ENCODE peak calls at places on chromosomes 11 and 22, in seven cellular contexts. A is lower lobe of right lung, M is lung, T is HCT116, L is bronchial epithelial cell, B is neuronal stem cell, P is brain microvascular endothelial cell. D is an unnamed sample. For H3K36me3, the result is how much of the 10 kb centered on the place peaks cover.

GRCh38 chr22:40031766-40032470 is 37.2 kb downstream of the FAM83F start:
- DNase-seq in P (no peak), L (no peak), A (no peak), T (no peak), B (no peak), M (no peak), D (no peak)

GRCh38 chr11:69542314-69543168 is 61.1 kb downstream of the LINC01488 start:
- DNase-seq in A (peak), M (no peak), P (no peak), T (no peak), B (no peak), L (no peak), D (no peak)

GRCh38 chr11:96073536-96073935 is 149.6 kb upstream of the MTMR2 start:
- DNase-seq in T (no peak), M (no peak), B (no peak), L (no peak), P (no peak), A (no peak), D (no peak)

GRCh38 chr11:75534291-75535038 is 8.7 kb upstream of the GDPD5 start:
- DNase-seq in T (peak), M (no peak), B (no peak), A (no peak), P (no peak), L (peak), D (no peak)

GRCh38 chr11:106231591-106231990 is 154.1 kb downstream of the AASDHPPT start:
- DNase-seq in B (no peak), P (no peak), L (no peak), M (no peak), A (no peak), T (no peak), D (no peak)

GRCh38 chr22:23401111-23401909 is 178.8 kb downstream of the IGLL1 start:
- DNase-seq in P (peak), T (no peak), L (peak), B (no peak), A (no peak), M (no peak), D (no peak)

GRCh38 chr11:9170450-9170849 is 79.1 kb upstream of the SCUBE2 start:
- DNase-seq in P (peak), T (no peak), A (no peak), B (no peak), M (no peak), L (peak), D (no peak)

GRCh38 chr11:76783901-76784813 is 1.0 kb downstream of the TSKU start:
- DNase-seq in L (peak), T (peak), A (no peak), B (peak), M (no peak), P (peak), D (peak)

GRCh38 chr11:61586792-61587430 is 6.0 kb upstream of the SYT7 start:
- DNase-seq in P (no peak), B (no peak), T (no peak), M (no peak), L (peak), A (no peak), D (no peak)

GRCh38 chr11:57087966-57088365 is 93.8 kb upstream of the LRRC55 start:
- DNase-seq in M (no peak), L (no peak), P (no peak), A (no peak), T (no peak), B (peak), D (no peak)

GRCh38 chr11:57458060-57458409 is 2.3 kb upstream of the RTN4RL2 start:
- DNase-seq in P (no peak), T (no peak), A (no peak), M (no peak), B (no peak), L (no peak), D (no peak)

GRCh38 chr22:50422961-50423815 is 51.6 kb downstream of the SBF1 start:
- DNase-seq in L (no peak), T (no peak), A (no peak), M (no peak), P (no peak), B (no peak), D (no peak)

GRCh38 chr22:50423956-50424355 is 50.9 kb downstream of the SBF1 start:
- DNase-seq in T (no peak), M (no peak), L (no peak), B (no peak), P (no peak), A (no peak), D (no peak)

GRCh38 chr22:50420015-50420414 is 54.8 kb downstream of the SBF1 start:
- DNase-seq in M (no peak), B (no peak), L (no peak), P (no peak), T (no peak), A (no peak), D (no peak)

GRCh38 chr22:50420581-50420980 is 54.3 kb downstream of the SBF1 start:
- DNase-seq in B (no peak), T (no peak), A (no peak), L (no peak), M (no peak), P (no peak), D (no peak)

GRCh38 chr22:50422046-50422445 is 52.8 kb downstream of the SBF1 start:
- DNase-seq in L (no peak), B (no peak), P (no peak), T (no peak), M (no peak), A (no peak), D (no peak)
- H3K36me3 ChIP-seq in L (under half), B (half or more), P (half or more), T (under half), M (half or more), A (half or more), D (under half)

DNA sequence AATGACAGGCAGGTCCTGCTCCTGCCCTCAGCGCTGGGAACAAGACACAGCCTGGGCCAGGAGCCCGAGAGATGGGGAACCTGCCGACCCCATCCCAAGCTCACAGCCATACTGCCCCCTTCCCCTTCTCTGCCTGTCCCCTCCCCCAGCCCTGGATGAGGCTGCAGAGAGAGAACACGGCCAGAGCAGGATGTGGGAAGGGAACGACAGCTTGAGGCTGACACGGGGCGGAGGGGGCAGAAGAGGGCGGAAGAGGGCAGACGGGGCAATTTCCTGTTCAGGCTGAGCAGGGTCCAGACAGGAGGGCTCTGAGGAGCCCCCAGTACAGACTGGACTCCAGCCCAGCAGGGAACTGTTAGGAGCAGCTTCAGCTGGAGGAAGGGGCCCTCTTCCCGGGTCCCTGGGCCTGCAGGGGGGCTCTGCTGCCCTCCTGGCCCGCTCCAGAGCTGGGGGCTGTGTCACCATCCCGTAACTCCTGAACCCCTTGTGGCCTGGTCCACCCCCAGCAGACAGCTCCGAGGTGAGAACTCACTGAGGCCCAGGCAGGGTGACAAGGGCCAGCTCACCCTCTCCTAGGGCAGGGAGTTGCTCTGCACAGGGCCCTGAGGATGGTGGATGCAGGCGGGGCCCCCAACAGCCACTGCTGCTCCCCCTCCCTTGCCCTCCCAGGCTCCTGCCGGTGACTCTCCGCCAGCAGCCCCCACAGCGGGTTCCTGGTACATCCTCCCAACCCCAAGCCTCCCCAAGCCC is 5.7 kb downstream of the CTSD start:
- DNase-seq in T (no peak), M (no peak), P (no peak), A (peak), B (no peak), L (no peak), D (no peak)
- H3K36me3 ChIP-seq in T (under half), M (half or more), P (under half), A (half or more), B (under half), L (half or more), D (under half)

DNA sequence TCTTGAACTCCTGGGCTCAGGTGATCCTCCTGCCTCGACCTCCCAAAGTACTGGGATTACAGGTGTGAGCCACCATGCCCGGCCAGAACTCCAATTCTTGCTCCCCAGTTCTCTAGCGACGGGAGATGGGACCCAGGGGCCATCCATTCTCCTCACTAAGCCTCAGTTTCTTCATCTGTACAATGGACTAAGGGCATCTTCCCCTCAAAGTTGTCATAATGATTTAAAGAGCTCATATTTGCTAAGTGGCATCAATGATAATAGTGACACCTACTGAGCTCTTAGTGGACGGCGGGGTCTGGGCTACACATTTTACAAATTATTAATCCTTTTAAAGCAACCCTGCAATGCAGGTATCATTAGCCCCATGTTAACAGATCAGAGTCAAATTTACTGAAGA is 34.5 kb downstream of the KIAA0930 start:
- DNase-seq in M (no peak), A (no peak), T (no peak), P (no peak), B (no peak), L (no peak), D (no peak)
- H3K36me3 ChIP-seq in M (under half), A (half or more), T (under half), P (under half), B (under half), L (under half), D (under half)

GRCh38 chr11:1840780-1841480 is 2.1 kb downstream of the TNNI2 start:
- DNase-seq in B (no peak), L (no peak), M (no peak), A (peak), P (no peak), T (no peak), D (no peak)
- H3K36me3 ChIP-seq in B (under half), L (under half), M (under half), A (under half), P (under half), T (under half), D (under half)

GRCh38 chr22:17864398-17865182 is 90.3 kb upstream of the BID start:
- DNase-seq in A (no peak), B (no peak), P (no peak), M (no peak), T (no peak), L (no peak), D (no peak)

GRCh38 chr22:17865183-17866055 is 91.2 kb upstream of the BID start:
- DNase-seq in B (no peak), P (no peak), T (no peak), M (no peak), A (no peak), L (no peak), D (no peak)

GRCh38 chr22:17867160-17867785 is 93.0 kb upstream of the BID start:
- DNase-seq in L (no peak), A (no peak), M (no peak), T (no peak), B (no peak), P (no peak), D (no peak)

GRCh38 chr22:17866127-17866526 is 91.9 kb upstream of the BID start:
- DNase-seq in T (no peak), P (no peak), M (no peak), A (no peak), L (no peak), B (no peak), D (no peak)

GRCh38 chr22:17866621-17867020 is 92.4 kb upstream of the BID start:
- DNase-seq in M (no peak), L (no peak), A (no peak), T (no peak), P (no peak), B (no peak), D (no peak)
- H3K36me3 ChIP-seq in M (under half), L (under half), A (half or more), T (under half), P (under half), B (under half), D (under half)

D was measured in iPS DF 6.9.